ENCODE peak calls at places on chromosomes 2 and 18, in nine cellular contexts. Q is AG09309; M is AG04449; S is activated T-cell treated with anti-CD3 and anti-CD28 coated beads, Interleukin-2, amount 50 U/mL, for 48 hours; E is stimulated activated CD4-positive, alpha-beta T cell treated with anti-CD3 and anti-CD28 coated beads, Interleukin-1b, Interleukin-23, amount 100 ng/mL, for 1 hour; O is left ventricle myocardium inferior; U is esophagus squamous epithelium; C is fibroblast of the aortic adventitia; J is iPS-NIHi11. H is an unnamed sample.

GRCh38 chr2:12119841-12120240 is 373.4 kb downstream of the LPIN1 start:
- DNase-seq in C (peak), E (no peak), Q (peak), S (no peak), J (no peak), O (no peak), U (no peak), M (no peak), H (no peak)

GRCh38 chr18:57542126-57542525 is 44.4 kb downstream of the FECH start:
- DNase-seq in Q (peak), S (no peak), O (no peak), C (peak), U (no peak), E (no peak), M (peak), J (no peak), H (no peak)

GRCh38 chr2:63977904-63978303 is 41.3 kb downstream of the VPS54 start:
- DNase-seq in C (no peak), O (no peak), Q (no peak), M (no peak), E (no peak), J (no peak), S (no peak), U (no peak), H (no peak)

GRCh38 chr18:24930974-24931373 is 421.0 kb downstream of the ZNF521 start:
- DNase-seq in O (no peak), C (no peak), U (no peak), Q (no peak), S (no peak), E (no peak), M (no peak), J (peak), H (no peak)

GRCh38 chr2:164796999-164797398 is 44.6 kb downstream of the COBLL1 start:
- DNase-seq in E (no peak), Q (no peak), U (no peak), M (no peak), S (no peak), C (no peak), O (no peak), J (no peak), H (no peak)

GRCh38 chr2:181946444-181947127 is 39.1 kb upstream of the PPP1R1C start:
- DNase-seq in O (no peak), Q (no peak), S (no peak), U (no peak), J (no peak), C (no peak), E (no peak), M (no peak), H (no peak)

GRCh38 chr2:110993557-110994231 is 127.0 kb upstream of the BCL2L11 start:
- DNase-seq in E (no peak), S (no peak), Q (no peak), U (no peak), M (no peak), O (no peak), C (no peak), J (no peak), H (no peak)

GRCh38 chr2:27353762-27354596 is 2.6 kb downstream of the GTF3C2 start:
- DNase-seq in J (no peak), Q (no peak), C (peak), S (no peak), M (no peak), O (no peak), U (no peak), E (no peak), H (no peak)

GRCh38 chr18:48762836-48763713 is 187.7 kb downstream of the SMAD7 start:
- DNase-seq in S (no peak), M (no peak), Q (no peak), U (no peak), C (no peak), O (no peak), J (no peak), E (no peak), H (no peak)

GRCh38 chr2:47249427-47249826 is 94.3 kb upstream of the STPG4 start:
- DNase-seq in M (no peak), Q (no peak), J (no peak), O (no peak), S (no peak), E (no peak), U (no peak), C (no peak), H (no peak)

GRCh38 chr18:50558157-50558556 is 1.7 kb upstream of the MAPK4 start:
- DNase-seq in U (no peak), O (no peak), C (no peak), Q (no peak), J (no peak), M (no peak), E (no peak), S (no peak), H (no peak)

GRCh38 chr2:215723011-215723410 is 287.1 kb upstream of the FN1 start:
- DNase-seq in M (no peak), U (no peak), C (peak), O (no peak), J (no peak), Q (no peak), S (no peak), E (no peak), H (no peak)

GRCh38 chr2:176638167-176639015 is 369.1 kb downstream of the MTX2 start:
- DNase-seq in S (peak), M (no peak), U (no peak), Q (no peak), E (no peak), J (peak), C (peak), O (peak), H (no peak)

GRCh38 chr2:74690571-74690970 is 36.5 kb downstream of the SEMA4F start:
- DNase-seq in E (no peak), S (no peak), J (peak), U (no peak), M (no peak), O (no peak), C (peak), Q (peak), H (no peak)